ENCODE peak calls at places on chromosome 7, in five cellular contexts. One of them, this sample, is unnamed.

GRCh38 chr7:55105952-55106351 is 87.1 kb downstream of the EGFR start:
- DNase-seq in progenitor cell of endocrine pancreas: no peak
- DNase-seq in WTC11: no peak
- DNase-seq in kidney: no peak
- DNase-seq in GM13976: no peak
- DNase-seq in this sample: no peak

GRCh38 chr7:103446046-103446520 is at the start of gene SLC26A5:
- DNase-seq in GM13976: no peak
- DNase-seq in kidney: peak
- DNase-seq in WTC11: peak
- DNase-seq in progenitor cell of endocrine pancreas: peak
- DNase-seq in this sample: no peak

GRCh38 chr7:41098402-41098801 is 604.5 kb downstream of the INHBA start:
- DNase-seq in kidney: no peak
- DNase-seq in progenitor cell of endocrine pancreas: no peak
- DNase-seq in GM13976: no peak
- DNase-seq in WTC11: no peak
- DNase-seq in this sample: no peak

GRCh38 chr7:51188987-51189386 is 127.6 kb downstream of the COBL start:
- DNase-seq in progenitor cell of endocrine pancreas: no peak
- DNase-seq in kidney: no peak
- DNase-seq in WTC11: no peak
- DNase-seq in GM13976: no peak
- DNase-seq in this sample: no peak

GRCh38 chr7:39453743-39454355 is 112.4 kb upstream of the YAE1 start:
- DNase-seq in WTC11: peak
- DNase-seq in GM13976: peak
- DNase-seq in progenitor cell of endocrine pancreas: peak
- DNase-seq in kidney: no peak
- DNase-seq in this sample: peak

GRCh38 chr7:116957874-116958273 is 4.6 kb downstream of the ST7 start:
- DNase-seq in WTC11: no peak
- DNase-seq in progenitor cell of endocrine pancreas: no peak
- DNase-seq in GM13976: no peak
- DNase-seq in kidney: no peak
- DNase-seq in this sample: no peak

GRCh38 chr7:33870120-33870519 is 35.2 kb upstream of the BMPER start:
- DNase-seq in GM13976: no peak
- DNase-seq in kidney: no peak
- DNase-seq in WTC11: no peak
- DNase-seq in progenitor cell of endocrine pancreas: no peak
- DNase-seq in this sample: no peak

GRCh38 chr7:150851497-150852370 is 583 bp upstream of the AOC1 start:
- DNase-seq in kidney: no peak
- DNase-seq in WTC11: no peak
- DNase-seq in GM13976: no peak
- DNase-seq in progenitor cell of endocrine pancreas: no peak
- DNase-seq in this sample: no peak

GRCh38 chr7:131151034-131151433 is 176.6 kb upstream of the MKLN1 start:
- DNase-seq in GM13976: no peak
- DNase-seq in WTC11: no peak
- DNase-seq in kidney: no peak
- DNase-seq in progenitor cell of endocrine pancreas: no peak
- DNase-seq in this sample: no peak

GRCh38 chr7:137015015-137015414 is 146.6 kb downstream of the CHRM2 start:
- DNase-seq in progenitor cell of endocrine pancreas: no peak
- DNase-seq in WTC11: no peak
- DNase-seq in GM13976: no peak
- DNase-seq in kidney: no peak
- DNase-seq in this sample: no peak

GRCh38 chr7:151787348-151787747 is 89.6 kb downstream of the PRKAG2 start:
- DNase-seq in kidney: no peak
- DNase-seq in progenitor cell of endocrine pancreas: no peak
- DNase-seq in WTC11: no peak
- DNase-seq in GM13976: no peak
- DNase-seq in this sample: no peak

GRCh38 chr7:142039231-142039630 is 43.6 kb downstream of the MGAM start:
- DNase-seq in WTC11: no peak
- DNase-seq in kidney: no peak
- DNase-seq in GM13976: no peak
- DNase-seq in progenitor cell of endocrine pancreas: no peak
- DNase-seq in this sample: no peak

GRCh38 chr7:3955751-3956696 is 655.0 kb downstream of the SDK1 start:
- DNase-seq in WTC11: no peak
- DNase-seq in GM13976: no peak
- DNase-seq in progenitor cell of endocrine pancreas: no peak
- DNase-seq in kidney: no peak
- DNase-seq in this sample: no peak

GRCh38 chr7:84291756-84292155 is 97.2 kb upstream of the SEMA3A start:
- DNase-seq in progenitor cell of endocrine pancreas: no peak
- DNase-seq in WTC11: no peak
- DNase-seq in GM13976: no peak
- DNase-seq in kidney: no peak
- DNase-seq in this sample: no peak

DNA sequence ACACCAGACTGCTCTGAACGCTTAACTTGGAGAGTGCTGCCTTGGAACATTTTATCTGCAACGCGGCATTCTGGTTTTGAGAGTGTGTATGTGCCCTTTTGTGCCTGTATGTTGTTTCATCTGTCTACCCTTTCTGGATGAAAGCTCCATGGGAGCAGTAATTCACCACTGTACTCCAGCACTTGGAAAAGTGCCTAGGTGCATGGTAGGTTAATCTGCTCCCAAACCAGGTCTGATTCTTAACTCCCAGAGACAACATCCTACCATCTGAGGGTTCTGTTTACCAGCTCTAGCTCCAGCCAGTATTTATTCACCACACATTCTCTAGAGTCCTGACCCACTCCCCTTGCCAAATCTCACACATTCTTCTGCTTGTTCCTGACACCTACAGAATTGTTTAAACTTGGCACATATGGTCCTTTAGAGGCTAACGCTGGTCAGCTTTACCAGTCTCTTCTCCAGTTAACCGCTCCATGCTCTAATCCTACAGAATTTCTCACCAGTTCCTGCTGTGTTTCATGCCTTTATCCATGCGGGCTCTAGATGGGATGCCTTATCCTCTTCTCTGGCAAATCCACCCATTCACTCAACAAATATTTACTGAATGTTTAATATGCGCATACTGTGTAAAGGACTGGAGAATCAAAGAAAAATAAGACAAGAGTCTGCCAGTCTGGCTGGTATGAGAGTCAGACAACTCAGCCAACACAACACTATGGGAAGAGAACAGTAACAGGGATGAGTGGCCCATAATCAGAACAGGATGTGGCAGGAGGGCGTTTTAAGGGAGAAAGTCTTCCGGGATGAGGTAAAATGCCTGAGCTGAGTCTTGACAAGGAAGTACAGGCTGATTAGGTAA is 46.4 kb downstream of the MTPN start:
- DNase-seq in kidney: no peak
- DNase-seq in GM13976: no peak
- DNase-seq in progenitor cell of endocrine pancreas: no peak
- DNase-seq in WTC11: no peak
- DNase-seq in this sample: no peak
- TF ChIP-seq CTCF in kidney: no peak
- TF ChIP-seq CTCF in GM13976: no peak
- TF ChIP-seq CTCF in progenitor cell of endocrine pancreas: no peak
- TF ChIP-seq CTCF in WTC11: no peak
- TF ChIP-seq CTCF in this sample: no peak

GRCh38 chr7:21293771-21294170 is 134.1 kb upstream of the SP4 start:
- DNase-seq in WTC11: no peak
- DNase-seq in GM13976: no peak
- DNase-seq in kidney: no peak
- DNase-seq in progenitor cell of endocrine pancreas: no peak
- DNase-seq in this sample: no peak
- TF ChIP-seq CTCF in WTC11: no peak
- TF ChIP-seq CTCF in GM13976: no peak
- TF ChIP-seq CTCF in kidney: no peak
- TF ChIP-seq CTCF in progenitor cell of endocrine pancreas: no peak
- TF ChIP-seq CTCF in this sample: no peak

DNA sequence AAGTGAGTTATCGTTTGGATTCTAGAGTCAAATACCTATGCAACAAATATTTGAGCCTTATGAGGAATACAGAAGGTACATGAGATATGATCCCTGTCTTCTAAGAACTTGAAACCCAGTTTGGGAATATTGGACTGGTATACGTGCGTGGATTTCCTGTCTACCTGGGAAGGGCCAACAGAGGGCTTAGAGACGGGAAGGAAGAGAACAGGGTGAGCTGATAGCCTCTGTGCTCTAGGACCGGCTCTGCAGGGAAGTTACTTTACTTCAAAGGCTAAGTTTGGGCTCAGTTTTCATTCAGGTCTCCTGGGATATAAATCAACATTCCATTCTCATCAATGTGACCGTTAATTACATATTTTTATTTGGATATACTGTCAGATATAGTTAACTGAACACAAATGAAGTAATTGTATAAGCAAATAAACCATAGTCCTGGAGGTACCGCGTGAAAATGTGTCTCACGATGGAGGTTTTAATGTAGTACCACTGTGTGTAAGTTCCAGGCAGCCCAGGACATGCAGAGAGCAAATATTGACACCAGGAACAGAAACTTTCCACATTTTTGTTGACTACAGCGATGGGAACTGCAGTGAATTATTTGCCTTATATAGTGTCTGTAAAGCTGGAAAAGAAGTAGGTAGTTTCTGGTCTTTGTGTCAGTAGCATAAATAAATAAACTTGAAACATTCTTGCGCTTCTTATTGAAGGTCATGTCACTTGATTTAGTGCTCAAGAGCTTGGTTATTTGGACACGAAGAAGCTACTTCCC is 8.6 kb downstream of the CHST12 start:
- DNase-seq in progenitor cell of endocrine pancreas: no peak
- DNase-seq in GM13976: no peak
- DNase-seq in WTC11: no peak
- DNase-seq in kidney: no peak
- DNase-seq in this sample: no peak
- TF ChIP-seq CTCF in progenitor cell of endocrine pancreas: no peak
- TF ChIP-seq CTCF in GM13976: no peak
- TF ChIP-seq CTCF in WTC11: no peak
- TF ChIP-seq CTCF in kidney: no peak
- TF ChIP-seq CTCF in this sample: no peak

DNA sequence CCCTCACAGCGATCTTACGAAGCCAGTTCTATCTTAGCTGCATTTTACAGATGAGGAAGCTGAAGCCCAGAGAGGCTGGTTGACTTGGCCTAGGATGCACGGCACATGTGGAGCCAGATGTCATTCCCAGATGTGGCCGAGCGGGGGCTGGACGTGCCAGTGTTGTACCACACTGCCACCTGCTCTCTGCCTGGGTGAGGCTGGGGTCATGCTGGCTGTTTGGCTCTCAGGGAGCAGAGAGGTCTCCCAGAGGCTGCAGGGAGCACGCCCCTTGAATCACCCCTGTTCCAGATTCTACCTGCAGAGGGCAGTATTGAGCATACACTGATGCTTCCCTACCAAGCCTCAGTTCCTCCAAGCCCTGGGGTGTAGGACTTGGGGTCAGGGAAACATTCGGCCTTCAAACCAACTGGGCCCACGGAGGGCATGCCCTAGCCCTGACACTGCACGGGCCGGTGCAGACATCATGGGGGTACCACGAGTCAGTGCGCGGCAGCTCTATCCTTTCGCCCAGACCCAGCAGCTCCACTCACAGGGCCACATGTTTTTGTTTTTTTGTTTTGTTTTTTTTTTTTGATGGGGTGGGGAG is 3.8 kb upstream of the GTF2IRD1 start:
- DNase-seq in progenitor cell of endocrine pancreas: peak
- DNase-seq in GM13976: peak
- DNase-seq in WTC11: peak
- DNase-seq in kidney: no peak
- DNase-seq in this sample: no peak
- TF ChIP-seq CTCF in progenitor cell of endocrine pancreas: peak
- TF ChIP-seq CTCF in GM13976: peak
- TF ChIP-seq CTCF in WTC11: peak
- TF ChIP-seq CTCF in kidney: peak
- TF ChIP-seq CTCF in this sample: peak